ENCODE peak calls at places on chromosomes 16 and 17, in six cellular contexts. U is kidney, W is progenitor cell of endocrine pancreas, D is heart right ventricle, B is omental fat pad, J is suprapubic skin. I is an unnamed sample.

GRCh38 chr16:50547944-50548658 is at the start of gene NKD1:
- DNase-seq in D (peak), W (peak), B (peak), U (peak), J (peak), I (no peak)

GRCh38 chr17:78324391-78325075 is 35.3 kb downstream of the SOCS3 start:
- DNase-seq in U (peak), D (peak), J (peak), W (no peak), B (peak), I (peak)

GRCh38 chr17:45361451-45361850 is 44.6 kb upstream of the MAP3K14 start:
- DNase-seq in D (no peak), U (no peak), W (no peak), J (peak), B (no peak), I (no peak)

GRCh38 chr17:27549251-27549919 is 81.6 kb upstream of the LGALS9 start:
- DNase-seq in J (no peak), W (no peak), D (no peak), U (no peak), B (no peak), I (no peak)

GRCh38 chr16:19393226-19394074 is 24.2 kb upstream of the TMC5 start:
- DNase-seq in J (no peak), U (no peak), W (no peak), D (no peak), B (no peak), I (no peak)

GRCh38 chr16:552171-552570 is 8.0 kb upstream of the PRR35 start:
- DNase-seq in D (no peak), B (no peak), J (no peak), W (no peak), U (no peak), I (no peak)

GRCh38 chr16:57061084-57061905 is 31.1 kb upstream of the CPNE2 start:
- DNase-seq in J (peak), D (peak), U (peak), W (no peak), B (no peak), I (peak)

GRCh38 chr16:14576069-14576468 is 54.0 kb downstream of the PARN start:
- DNase-seq in W (no peak), B (no peak), J (no peak), D (no peak), U (no peak), I (no peak)

GRCh38 chr17:49447603-49448325 is 33.1 kb upstream of the PHB1 start:
- DNase-seq in B (no peak), U (peak), W (no peak), D (peak), J (no peak), I (no peak)
- TF ChIP-seq CTCF in B (no peak), U (no peak), W (no peak), D (no peak), J (no peak), I (no peak)

GRCh38 chr17:17994271-17994670 is 21.6 kb downstream of the DRC3 start:
- DNase-seq in J (no peak), D (peak), B (no peak), W (no peak), U (peak), I (no peak)
- TF ChIP-seq CTCF in J (no peak), D (peak), B (no peak), W (peak), U (no peak), I (peak)

GRCh38 chr16:81210807-81211206 is 27.7 kb upstream of the BCO1 start:
- DNase-seq in J (no peak), U (no peak), D (no peak), W (no peak), B (no peak), I (no peak)

GRCh38 chr16:81216706-81217105 is 21.8 kb upstream of the BCO1 start:
- DNase-seq in W (no peak), B (no peak), J (no peak), D (no peak), U (no peak), I (no peak)

GRCh38 chr16:81216114-81216513 is 22.4 kb upstream of the BCO1 start:
- DNase-seq in B (no peak), D (no peak), J (peak), W (no peak), U (no peak), I (no peak)

GRCh38 chr16:81214745-81215166 is 23.7 kb upstream of the BCO1 start:
- DNase-seq in J (no peak), D (no peak), U (no peak), B (no peak), W (no peak), I (no peak)

GRCh38 chr16:81212830-81213465 is 25.5 kb upstream of the BCO1 start:
- DNase-seq in B (no peak), W (no peak), U (no peak), D (no peak), J (no peak), I (no peak)
- TF ChIP-seq CTCF in B (no peak), W (no peak), U (no peak), D (no peak), J (no peak), I (no peak)

GRCh38 chr16:88948781-88949490 is 28.1 kb downstream of the CBFA2T3 start:
- DNase-seq in D (no peak), U (no peak), W (no peak), J (no peak), B (no peak), I (no peak)
- TF ChIP-seq CTCF in D (no peak), U (no peak), W (no peak), J (no peak), B (no peak), I (no peak)

GRCh38 chr16:17972460-17972943 is 364.0 kb downstream of the NPIPA8 start:
- DNase-seq in U (peak), J (peak), B (no peak), W (no peak), D (no peak), I (no peak)

GRCh38 chr16:17970366-17970765 is 366.2 kb downstream of the NPIPA8 start:
- DNase-seq in W (no peak), J (no peak), D (no peak), U (no peak), B (no peak), I (no peak)

GRCh38 chr16:17965131-17965530 is 371.4 kb downstream of the NPIPA8 start:
- DNase-seq in J (no peak), W (no peak), U (no peak), B (no peak), D (no peak), I (no peak)

GRCh38 chr16:17970816-17971291 is 365.7 kb downstream of the NPIPA8 start:
- DNase-seq in D (no peak), J (no peak), B (no peak), W (no peak), U (no peak), I (no peak)
- TF ChIP-seq CTCF in D (peak), J (no peak), B (no peak), W (no peak), U (peak), I (no peak)

DNA sequence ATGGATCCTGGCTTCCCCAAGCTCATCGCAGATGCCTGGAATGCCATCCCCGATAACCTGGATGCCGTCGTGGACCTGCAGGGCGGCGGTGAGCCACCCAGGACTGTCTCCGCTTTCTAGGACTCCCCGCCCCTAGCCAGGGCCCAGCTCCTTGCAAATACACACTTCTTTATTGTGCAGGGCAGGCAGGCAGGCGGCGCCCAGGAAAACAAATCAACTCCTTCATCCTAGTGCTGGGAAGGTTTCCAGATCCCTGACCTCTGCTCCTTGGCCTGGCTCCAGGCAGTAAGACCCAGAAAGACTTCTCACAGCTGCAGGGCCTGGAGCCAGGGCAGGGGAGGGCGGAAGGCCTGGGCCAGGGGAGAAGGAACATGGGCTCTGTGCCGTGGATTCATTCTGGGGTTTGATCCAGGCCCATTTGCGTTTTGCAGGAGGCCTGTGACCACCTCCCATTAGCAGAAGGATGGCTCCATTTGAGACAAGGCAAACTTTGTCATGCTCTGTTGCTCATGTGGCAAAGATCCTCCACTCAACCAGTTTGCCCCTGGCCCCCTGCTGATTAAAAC is 6.0 kb upstream of the LPCAT2 start:
- DNase-seq in D (peak), W (no peak), B (no peak), J (peak), U (peak), I (no peak)
- TF ChIP-seq CTCF in D (peak), W (no peak), B (no peak), J (no peak), U (peak), I (no peak)